ENCODE peak calls at places on chromosomes 6 and 20, in six cellular contexts. F is HCT116, H is NT2/D1, P is HepG2, V is H1, L is K562. M is an unnamed sample.

GRCh38 chr6:72622094-72622540 is 253 bp downstream of the KCNQ5 start:
- DNase-seq in F (no peak), H (no peak), P (no peak), V (peak; percentile 78), L (peak; percentile 34), M (no peak)

GRCh38 chr6:35810831-35811698 is 5.9 kb downstream of the LHFPL5 start:
- DNase-seq in F (peak; percentile 76), H (no peak), P (peak; percentile 30), V (no peak), L (no peak), M (no peak)

GRCh38 chr6:44007818-44008660 is 119.2 kb downstream of the MRPL14 start:
- DNase-seq in F (no peak), H (no peak), P (no peak), V (no peak), L (no peak), M (no peak)

GRCh38 chr6:35063701-35064507 is 77.2 kb downstream of the TCP11 start:
- DNase-seq in F (no peak), H (no peak), P (no peak), V (no peak), L (no peak), M (no peak)

GRCh38 chr6:26538572-26538902 is 371 bp downstream of the HMGN4 start:
- DNase-seq in F (no peak), H (no peak), P (no peak), V (no peak), L (no peak), M (no peak)

GRCh38 chr20:58712116-58712822 is 19.7 kb downstream of the NPEPL1 start:
- DNase-seq in F (no peak), H (no peak), P (no peak), V (peak; percentile 34), L (no peak), M (no peak)

GRCh38 chr6:56642366-56643261 is at the start of gene DST:
- DNase-seq in F (no peak), H (no peak), P (peak; percentile 81), V (no peak), L (no peak), M (no peak)

GRCh38 chr20:52494244-52494643 is 302.7 kb upstream of the ZFP64 start:
- DNase-seq in F (no peak), H (no peak), P (no peak), V (no peak), L (peak; percentile 7), M (no peak)

GRCh38 chr6:117200067-117200466 is 65.3 kb upstream of the VGLL2 start:
- DNase-seq in F (no peak), H (no peak), P (no peak), V (no peak), L (no peak), M (no peak)

GRCh38 chr6:549901-550300 is 107.0 kb downstream of the HUS1B start:
- DNase-seq in F (no peak), H (no peak), P (no peak), V (no peak), L (no peak), M (no peak)

GRCh38 chr6:160085713-160086505 is 35.7 kb upstream of the SLC22A1 start:
- DNase-seq in F (no peak), H (no peak), P (no peak), V (no peak), L (no peak), M (no peak)

GRCh38 chr6:118350881-118351430 is 197.1 kb upstream of the PLN start:
- DNase-seq in F (no peak), H (no peak), P (no peak), V (no peak), L (no peak), M (no peak)

GRCh38 chr6:168884646-168885086 is 369.0 kb downstream of the THBS2 start:
- DNase-seq in F (peak; percentile 31), H (peak; percentile 49), P (peak; percentile 32), V (peak; percentile 98), L (peak; percentile 70), M (no peak)

GRCh38 chr6:36713846-36714245 is 16.2 kb downstream of the RAB44 start:
- DNase-seq in F (no peak), H (no peak), P (no peak), V (no peak), L (no peak), M (no peak)

GRCh38 chr20:39745380-39745779 is 783.2 kb downstream of the DHX35 start:
- DNase-seq in F (no peak), H (no peak), P (no peak), V (no peak), L (no peak), M (no peak)

GRCh38 chr6:93123585-93123984 is 295.8 kb downstream of the EPHA7 start:
- DNase-seq in F (no peak), H (no peak), P (no peak), V (no peak), L (no peak), M (no peak)

GRCh38 chr20:25249198-25249931 is 1.5 kb downstream of the PYGB start:
- DNase-seq in F (no peak), H (no peak), P (no peak), V (no peak), L (no peak), M (no peak)

GRCh38 chr6:141335476-141335875 is 797.2 kb upstream of the GJE1 start:
- DNase-seq in F (no peak), H (no peak), P (no peak), V (no peak), L (no peak), M (no peak)

GRCh38 chr20:43662943-43663655 is 3.8 kb upstream of the MYBL2 start:
- DNase-seq in F (no peak), H (no peak), P (no peak), V (no peak), L (peak; percentile 34), M (no peak)

GRCh38 chr6:89610149-89610642 is 28.4 kb downstream of the LYRM2 start:
- DNase-seq in F (peak; percentile 19), H (peak; percentile 15), P (peak; percentile 40), V (peak; percentile 90), L (peak; percentile 74), M (peak; percentile 30)

DNA sequence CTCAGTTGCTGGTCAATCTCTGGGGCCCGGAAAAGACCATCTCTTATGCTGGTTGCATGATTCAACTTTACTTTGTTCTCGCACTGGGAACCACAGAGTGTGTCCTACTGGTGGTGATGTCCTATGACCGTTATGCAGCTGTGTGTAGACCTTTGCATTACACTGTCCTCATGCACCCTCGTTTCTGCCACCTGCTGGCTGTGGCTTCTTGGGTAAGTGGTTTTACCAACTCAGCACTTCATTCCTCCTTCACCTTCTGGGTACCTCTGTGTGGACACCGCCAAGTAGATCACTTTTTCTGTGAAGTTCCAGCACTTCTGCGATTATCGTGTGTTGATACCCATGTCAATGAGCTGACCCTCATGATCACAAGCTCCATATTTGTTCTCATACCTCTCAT is 4.3 kb downstream of the OR2J3 start:
- DNase-seq in F (peak; percentile 27), H (no peak), P (peak; percentile 31), V (no peak), L (peak; percentile 32), M (no peak)
- TF ChIP-seq ZNF274 in F (no peak), H (no peak), P (no peak), V (no peak), L (no peak), M (no peak)

GRCh38 chr20:46509523-46509922 is 3.8 kb downstream of the ZNF334 start:
- DNase-seq in F (no peak), H (no peak), P (no peak), V (no peak), L (no peak), M (no peak)
- TF ChIP-seq ZNF274 in F (no peak), H (no peak), P (no peak), V (no peak), L (no peak), M (no peak)

DNA sequence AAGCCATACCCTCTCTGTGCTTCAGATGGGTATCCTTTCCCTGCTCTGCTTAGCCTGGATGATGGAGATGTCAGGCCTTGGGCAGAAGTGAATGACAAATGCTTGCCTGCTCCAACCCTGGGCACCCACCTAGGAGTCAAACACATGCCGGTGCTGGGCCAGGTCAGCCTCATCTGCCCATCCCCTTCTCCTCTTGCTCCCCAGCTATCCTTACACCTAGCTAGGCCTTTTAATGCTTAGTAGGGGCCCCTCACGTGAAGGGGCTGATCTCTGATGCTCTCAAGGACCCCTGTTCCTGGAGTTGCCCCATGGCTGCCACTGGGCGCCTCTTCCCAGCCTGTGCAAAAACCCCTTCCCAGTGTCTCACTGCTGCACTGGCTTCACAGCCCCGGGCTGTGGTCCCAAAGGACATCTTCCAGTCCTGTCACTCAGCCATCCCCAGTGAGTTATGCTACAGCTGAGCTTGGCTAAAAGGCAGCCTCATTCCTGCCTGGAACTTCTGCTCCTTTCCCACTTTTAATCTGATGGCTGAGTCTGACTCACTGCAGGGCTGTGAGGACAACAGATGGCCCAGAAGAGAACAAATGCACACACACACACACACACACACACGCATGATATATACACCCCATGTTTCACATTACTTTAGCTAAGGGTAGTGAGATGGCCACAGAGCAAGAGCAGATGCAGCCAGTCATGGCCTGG is 12.8 kb upstream of the SDCBP2 start:
- DNase-seq in F (no peak), H (no peak), P (no peak), V (peak; percentile 30), L (no peak), M (no peak)
- TF ChIP-seq ZNF274 in F (no peak), H (no peak), P (no peak), V (no peak), L (no peak), M (no peak)

DNA sequence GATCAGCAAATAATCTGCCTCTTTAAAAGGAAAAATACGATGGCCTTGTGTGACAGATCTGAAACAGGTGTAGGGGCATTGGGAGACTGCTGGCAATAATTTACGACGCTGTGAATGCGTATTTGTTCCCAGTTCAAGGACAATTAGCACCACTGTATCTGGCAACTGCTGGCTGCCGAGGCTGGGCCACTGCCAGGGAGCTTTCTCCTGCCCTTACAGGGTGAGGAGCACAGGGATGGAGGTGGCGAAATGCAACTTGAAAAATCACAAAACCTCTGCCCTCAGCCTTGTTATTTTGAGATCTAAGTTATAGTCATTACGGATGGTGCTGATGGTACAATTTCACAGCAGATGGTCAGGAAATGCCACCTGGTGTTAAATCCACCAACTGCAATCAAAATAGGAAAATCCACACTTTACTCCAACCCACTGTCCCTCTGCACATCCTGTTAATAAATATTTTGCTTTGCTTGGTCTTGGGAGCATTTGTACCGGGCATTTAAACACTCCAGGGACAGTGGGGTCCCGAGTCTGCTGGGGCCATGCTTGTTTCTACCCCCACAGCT is 6.4 kb downstream of the MYLK4 start:
- DNase-seq in F (no peak), H (no peak), P (no peak), V (no peak), L (no peak), M (no peak)
- TF ChIP-seq ZNF274 in F (no peak), H (no peak), P (peak; percentile 38), V (no peak), L (no peak), M (no peak)

GRCh38 chr20:54044156-54044555 is 26.2 kb downstream of the BCAS1 start:
- DNase-seq in F (no peak), H (no peak), P (no peak), V (no peak), L (peak; percentile 66), M (no peak)
- TF ChIP-seq ZNF274 in F (no peak), H (no peak), P (no peak), V (no peak), L (no peak), M (no peak)

M was measured in GM12878.